ENCODE peak calls at places on chromosome 18, in four cellular contexts. D is esophagus squamous epithelium, F is HCT116, K is foreskin fibroblast. T is an unnamed sample.

GRCh38 chr18:28174181-28174906 is 2.6 kb downstream of the CDH2 start:
- DNase-seq in D (no peak), F (no peak), K (no peak), T (no peak)

GRCh38 chr18:32714571-32715148 is 58.2 kb downstream of the KLHL14 start:
- DNase-seq in D (no peak), F (peak), K (peak), T (peak)

GRCh38 chr18:35703043-35703688 is 121.6 kb downstream of the GALNT1 start:
- DNase-seq in D (no peak), F (no peak), K (peak), T (no peak)

GRCh38 chr18:66495844-66496243 is 108.0 kb downstream of the CDH19 start:
- DNase-seq in D (no peak), F (no peak), K (no peak), T (no peak)

GRCh38 chr18:75209129-75209951 is at the start of gene PTGR3:
- DNase-seq in D (peak), F (peak), K (peak), T (no peak)

GRCh38 chr18:33231474-33232317 is 208.8 kb downstream of the CCDC178 start:
- DNase-seq in D (no peak), F (peak), K (peak), T (peak)

GRCh38 chr18:44727291-44727690 is 46.6 kb downstream of the SETBP1 start:
- DNase-seq in D (no peak), F (no peak), K (no peak), T (no peak)

GRCh38 chr18:13003466-13003896 is 12.3 kb downstream of the CEP192 start:
- DNase-seq in D (no peak), F (peak), K (peak), T (peak)

GRCh38 chr18:59718108-59719057 is 21.2 kb upstream of the CCBE1 start:
- DNase-seq in D (no peak), F (no peak), K (peak), T (peak)

GRCh38 chr18:49238433-49239042 is 221.9 kb downstream of the DYM start:
- DNase-seq in D (no peak), F (peak), K (peak), T (no peak)
- TF ChIP-seq CTCF in D (no peak), F (peak), K (peak), T (peak)

GRCh38 chr18:72544092-72544886 is at the start of gene CBLN2:
- DNase-seq in D (no peak), F (no peak), K (peak), T (no peak)
- H3K4me3 ChIP-seq in D (peak), F (no peak), K (peak), T (no peak)

GRCh38 chr18:46950064-46950656 is 32.8 kb downstream of the KATNAL2 start:
- DNase-seq in D (no peak), F (no peak), K (peak), T (no peak)
- TF ChIP-seq CTCF in D (no peak), F (peak), K (peak), T (peak)

DNA sequence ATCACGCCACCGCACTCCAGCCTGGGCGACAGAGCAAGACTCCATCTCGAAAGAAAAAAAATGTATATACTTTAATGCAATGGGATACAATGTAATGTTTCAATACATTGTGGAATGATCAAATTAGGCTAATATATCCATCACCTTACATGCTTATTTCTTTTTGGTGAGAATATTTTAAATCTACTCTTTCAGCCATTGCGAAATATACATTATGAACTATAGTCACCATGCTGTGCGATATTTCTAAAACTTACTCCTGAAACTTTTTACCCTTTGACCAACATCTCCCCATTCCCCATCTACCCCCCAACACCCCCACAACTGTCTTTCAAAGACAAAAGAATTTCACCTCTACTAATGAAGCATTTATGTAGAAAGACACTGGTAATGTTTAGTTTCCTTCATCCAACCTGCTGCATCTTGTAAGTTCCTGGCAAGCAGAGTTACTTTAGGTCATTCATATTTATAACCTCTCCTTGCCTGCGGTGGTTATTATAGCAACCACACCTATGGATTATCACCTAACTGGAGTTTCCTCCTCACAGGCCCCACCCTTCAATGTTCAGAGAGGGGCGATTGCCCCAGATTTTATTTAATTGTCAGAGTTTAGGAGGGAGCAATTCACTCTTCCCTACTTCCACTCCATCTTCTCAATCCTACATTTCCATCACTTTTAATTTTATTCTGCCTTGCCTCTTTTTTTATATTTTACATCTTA is 1.2 kb upstream of the ME2 start:
- DNase-seq in D (no peak), F (no peak), K (no peak), T (no peak)
- H3K4me3 ChIP-seq in D (peak), F (peak), K (peak), T (peak)

GRCh38 chr18:907171-907879 is 2.7 kb downstream of the ADCYAP1 start:
- DNase-seq in D (no peak), F (no peak), K (peak), T (no peak)
- TF ChIP-seq CTCF in D (no peak), F (no peak), K (no peak), T (no peak)

DNA sequence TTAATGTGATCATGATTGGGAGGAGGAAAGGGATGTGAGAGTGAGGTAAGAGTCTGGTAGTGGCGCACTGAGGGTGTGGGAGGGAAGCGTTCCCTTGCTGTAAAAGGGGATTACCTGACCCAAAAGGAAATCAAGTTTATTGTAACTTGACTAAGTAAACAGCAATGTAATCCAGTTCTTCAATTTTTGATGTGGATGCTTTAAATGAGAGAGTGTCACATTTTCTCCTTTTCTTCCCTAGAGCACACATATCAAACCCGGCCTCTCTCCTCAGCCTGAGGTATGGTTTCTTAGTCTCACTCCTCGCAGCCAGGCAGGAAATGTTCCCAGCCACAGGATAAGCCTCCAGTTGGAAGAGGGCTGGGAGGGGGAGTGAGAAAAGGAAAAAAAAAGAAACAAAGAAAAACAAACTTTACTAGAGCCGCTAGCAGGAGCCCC is 688 bp upstream of the ARHGAP28 start:
- DNase-seq in D (no peak), F (no peak), K (no peak), T (no peak)
- H3K4me3 ChIP-seq in D (peak), F (no peak), K (peak), T (peak)

T was measured in HFF-Myc.